ENCODE peak calls at places on chromosomes 3 and 15, in ten cellular contexts. Y, Q, S, K, D, L, V, T, X and H are unnamed samples.

GRCh38 chr15:40957041-40957555 is 3.8 kb downstream of the CHAC1 start:
- DNase-seq in S (no peak), X (no peak), Y (no peak), D (no peak), V (no peak), L (no peak), Q (no peak), K (no peak), T (no peak), H (no peak)

GRCh38 chr3:169430687-169431404 is 232.7 kb downstream of the MECOM start:
- DNase-seq in L (no peak), K (no peak), Q (no peak), V (no peak), Y (no peak), X (no peak), D (no peak), T (no peak), S (no peak), H (peak; percentile 66)

GRCh38 chr15:57010724-57011123 is 92.3 kb downstream of the TCF12 start:
- DNase-seq in K (no peak), Y (no peak), L (no peak), Q (no peak), V (no peak), X (no peak), S (no peak), T (no peak), D (no peak), H (no peak)

GRCh38 chr3:22231061-22231460 is 480.1 kb upstream of the ZNF385D start:
- DNase-seq in Q (no peak), L (no peak), X (no peak), Y (no peak), D (no peak), T (no peak), K (no peak), V (no peak), S (no peak), H (no peak)

GRCh38 chr3:50165388-50166308 is 10.5 kb downstream of the SEMA3F start:
- DNase-seq in D (no peak), Y (no peak), K (no peak), V (no peak), Q (no peak), L (peak; percentile 46), T (no peak), S (no peak), X (peak; percentile 67), H (peak; percentile 61)

GRCh38 chr3:60803812-60804211 is 447.4 kb downstream of the FHIT start:
- DNase-seq in Q (no peak), K (no peak), V (no peak), L (no peak), Y (no peak), D (peak; percentile 44), T (no peak), X (peak; percentile 7), S (no peak), H (no peak)

GRCh38 chr15:63054985-63055384 is 12.4 kb downstream of the TPM1 start:
- DNase-seq in L (no peak), K (no peak), D (no peak), X (no peak), Q (no peak), T (no peak), Y (no peak), V (no peak), S (no peak), H (peak; percentile 87)

GRCh38 chr3:57729339-57730039 is 26.6 kb upstream of the SLMAP start:
- DNase-seq in Y (no peak), L (no peak), D (no peak), V (no peak), Q (no peak), K (no peak), S (no peak), T (no peak), X (no peak), H (no peak)

GRCh38 chr15:99207672-99208071 is 41.7 kb downstream of the TTC23 start:
- DNase-seq in S (no peak), X (no peak), L (no peak), K (no peak), Q (no peak), T (no peak), Y (no peak), D (no peak), V (no peak), H (no peak)

GRCh38 chr3:49869525-49870126 is at the start of gene CAMKV:
- DNase-seq in D (peak; percentile 37), L (peak; percentile 18), T (peak; percentile 41), K (no peak), V (no peak), Y (peak; percentile 83), Q (no peak), X (no peak), S (no peak), H (peak; percentile 52)

GRCh38 chr3:4030567-4030966 is 231.3 kb downstream of the LRRN1 start:
- DNase-seq in X (no peak), Y (no peak), L (no peak), K (no peak), Q (no peak), D (no peak), T (no peak), S (no peak), V (no peak), H (no peak)

GRCh38 chr15:58755350-58755749 is 5.8 kb upstream of the ADAM10 start:
- DNase-seq in D (no peak), Y (no peak), K (no peak), X (no peak), L (no peak), Q (no peak), V (no peak), S (no peak), T (no peak), H (peak; percentile 20)

GRCh38 chr3:15319575-15319974 is 12.8 kb downstream of the SH3BP5 start:
- DNase-seq in T (no peak), X (no peak), Y (no peak), S (no peak), D (no peak), V (peak; percentile 86), L (no peak), Q (no peak), K (no peak), H (peak; percentile 41)

GRCh38 chr15:49200347-49200746 is 30.3 kb downstream of the GALK2 start:
- DNase-seq in X (no peak), V (no peak), D (no peak), S (no peak), Q (no peak), T (no peak), K (no peak), Y (no peak), L (no peak), H (no peak)